ENCODE peak calls at places on chromosomes 4 and X, in five cellular contexts. A, M, T, O and V are unnamed samples.

GRCh38 chrX:10078266-10078665 is 78.5 kb upstream of the CLCN4 start:
- DNase-seq in A (no peak), M (no peak), T (no peak), O (no peak), V (no peak)

GRCh38 chr4:91322961-91323360 is 980.8 kb upstream of the GRID2 start:
- DNase-seq in A (no peak), M (no peak), T (no peak), O (no peak), V (no peak)

GRCh38 chr4:123878976-123879375 is 482.4 kb downstream of the SPRY1 start:
- DNase-seq in A (no peak), M (no peak), T (no peak), O (no peak), V (no peak)

GRCh38 chr4:75598390-75598789 is 31.9 kb downstream of the CDKL2 start:
- DNase-seq in A (peak), M (no peak), T (no peak), O (no peak), V (no peak)

GRCh38 chrX:133923113-133923512 is 62.3 kb downstream of the GPC3 start:
- DNase-seq in A (peak), M (peak), T (no peak), O (no peak), V (no peak)

GRCh38 chr4:13511101-13511500 is 27.0 kb upstream of the RAB28 start:
- DNase-seq in A (no peak), M (no peak), T (no peak), O (no peak), V (no peak)

GRCh38 chr4:72496119-72496518 is 72.9 kb downstream of the ADAMTS3 start:
- DNase-seq in A (no peak), M (no peak), T (no peak), O (no peak), V (no peak)

GRCh38 chr4:47972181-47972580 is 44.3 kb downstream of the CNGA1 start:
- DNase-seq in A (peak), M (no peak), T (no peak), O (no peak), V (no peak)

GRCh38 chr4:10204401-10205058 is 87.9 kb upstream of the WDR1 start:
- DNase-seq in A (no peak), M (no peak), T (peak), O (peak), V (no peak)

GRCh38 chrX:21744721-21745120 is 13.2 kb downstream of the SMPX start:
- DNase-seq in A (no peak), M (no peak), T (no peak), O (no peak), V (no peak)

GRCh38 chr4:177177446-177178160 is 132.1 kb upstream of the NEIL3 start:
- DNase-seq in A (no peak), M (no peak), T (no peak), O (no peak), V (no peak)

GRCh38 chr4:48120132-48120531 is 13.9 kb downstream of the TXK start:
- DNase-seq in A (no peak), M (no peak), T (no peak), O (no peak), V (no peak)

GRCh38 chrX:154310991-154311541 is 15.5 kb downstream of the TKTL1 start:
- DNase-seq in A (no peak), M (no peak), T (no peak), O (no peak), V (no peak)

GRCh38 chr4:183591301-183591700 is 67.7 kb downstream of the RWDD4 start:
- DNase-seq in A (no peak), M (no peak), T (no peak), O (no peak), V (no peak)

GRCh38 chrX:130504019-130504418 is 102.2 kb downstream of the RBMX2 start:
- DNase-seq in A (no peak), M (no peak), T (no peak), O (no peak), V (no peak)

GRCh38 chr4:666436-666810 is 7.7 kb downstream of the ATP5ME start:
- DNase-seq in A (no peak), M (no peak), T (no peak), O (no peak), V (no peak)

GRCh38 chr4:48909697-48910096 is 3.1 kb upstream of the OCIAD2 start:
- DNase-seq in A (no peak), M (no peak), T (no peak), O (no peak), V (peak)

GRCh38 chr4:73603307-73603710 is 16.9 kb downstream of the RASSF6 start:
- DNase-seq in A (no peak), M (no peak), T (no peak), O (peak), V (no peak)

GRCh38 chrX:24321741-24322395 is 8.0 kb upstream of the SUPT20HL2 start:
- DNase-seq in A (no peak), M (no peak), T (no peak), O (no peak), V (no peak)

GRCh38 chrX:63680423-63680822 is 104.6 kb downstream of the ARHGEF9 start:
- DNase-seq in A (no peak), M (no peak), T (no peak), O (no peak), V (no peak)

GRCh38 chr4:12242354-12242753 is 813.7 kb upstream of the HS3ST1 start:
- DNase-seq in A (no peak), M (no peak), T (no peak), O (no peak), V (no peak)

GRCh38 chrX:51891821-51892551 is 1.4 kb upstream of the MAGED1 start:
- DNase-seq in A (no peak), M (no peak), T (peak), O (peak), V (no peak)

GRCh38 chr4:52377563-52377962 is 281.5 kb downstream of the USP46 start:
- DNase-seq in A (no peak), M (no peak), T (no peak), O (no peak), V (no peak)

GRCh38 chr4:57342406-57342805 is 232.2 kb upstream of the IGFBP7 start:
- DNase-seq in A (no peak), M (no peak), T (no peak), O (no peak), V (no peak)

GRCh38 chr4:73434311-73434710 is 1.7 kb upstream of the AFP start:
- DNase-seq in A (peak), M (no peak), T (no peak), O (peak), V (no peak)

GRCh38 chrX:151920101-151920500 is 7.4 kb downstream of the MAGEA4 start:
- DNase-seq in A (no peak), M (no peak), T (no peak), O (no peak), V (no peak)

GRCh38 chr4:13240066-13240465 is 244.1 kb downstream of the RAB28 start:
- DNase-seq in A (no peak), M (no peak), T (no peak), O (no peak), V (peak)

GRCh38 chr4:41572414-41572986 is 34.5 kb downstream of the LIMCH1 start:
- DNase-seq in A (no peak), M (no peak), T (no peak), O (no peak), V (no peak)

GRCh38 chr4:88414755-88415154 is 36.1 kb downstream of the HERC6 start:
- DNase-seq in A (no peak), M (no peak), T (no peak), O (no peak), V (no peak)

GRCh38 chr4:142035556-142035955 is 399.2 kb downstream of the IL15 start:
- DNase-seq in A (no peak), M (no peak), T (no peak), O (no peak), V (no peak)

GRCh38 chrX:3443186-3443585 is 96.7 kb upstream of the MXRA5 start:
- DNase-seq in A (no peak), M (no peak), T (peak), O (no peak), V (no peak)

GRCh38 chr4:141486375-141486997 is 149.9 kb upstream of the IL15 start:
- DNase-seq in A (no peak), M (no peak), T (no peak), O (no peak), V (no peak)

GRCh38 chr4:95510145-95510544 is 38.6 kb downstream of the UNC5C start:
- DNase-seq in A (no peak), M (no peak), T (no peak), O (no peak), V (no peak)

GRCh38 chr4:95153182-95153581 is 395.4 kb downstream of the BMPR1B start:
- DNase-seq in A (no peak), M (no peak), T (no peak), O (no peak), V (no peak)

GRCh38 chrX:24208494-24209240 is 59.1 kb downstream of the ZFX start:
- DNase-seq in A (no peak), M (no peak), T (no peak), O (no peak), V (no peak)

GRCh38 chrX:153392642-153393321 is 8.4 kb downstream of the PNMA6E start:
- DNase-seq in A (no peak), M (no peak), T (no peak), O (no peak), V (no peak)